ENCODE peak calls at places on chromosomes 11 and 22, in five cellular contexts. R, M, T, D and U are unnamed samples. For H3K27me3, the result is how much of the 10 kb centered on the place peaks cover.

GRCh38 chr11:105897161-105897560 is 124.9 kb downstream of the MSANTD4 start:
- DNase-seq in T (no peak), R (no peak), D (no peak), M (no peak), U (no peak)

GRCh38 chr11:94046796-94047195 is 25.6 kb downstream of the HEPHL1 start:
- DNase-seq in R (no peak), D (no peak), T (peak), M (no peak), U (no peak)

GRCh38 chr22:48824673-48825651 is 1002.7 kb downstream of the BRD1 start:
- DNase-seq in M (no peak), R (no peak), D (no peak), T (no peak), U (no peak)

GRCh38 chr22:32389685-32390084 is 22.4 kb downstream of the RTCB start:
- DNase-seq in M (peak), D (no peak), R (no peak), T (no peak), U (no peak)

GRCh38 chr22:44023404-44024287 is 456 bp upstream of the PARVB start:
- DNase-seq in D (peak), R (peak), M (peak), T (no peak), U (no peak)

GRCh38 chr11:1335811-1336761 is 26.7 kb upstream of the TOLLIP start:
- DNase-seq in M (peak), T (peak), R (peak), D (peak), U (no peak)

GRCh38 chr11:18001191-18001590 is 11.7 kb downstream of the SERGEF start:
- DNase-seq in M (no peak), R (no peak), D (no peak), T (no peak), U (no peak)

GRCh38 chr22:20179455-20180244 is 28.8 kb upstream of the CCDC188 start:
- DNase-seq in T (no peak), R (no peak), D (no peak), M (no peak), U (no peak)

GRCh38 chr11:109401532-109401931 is 20.5 kb upstream of the C11orf87 start:
- DNase-seq in R (no peak), T (peak), D (no peak), M (no peak), U (no peak)

GRCh38 chr11:19680824-19681368 is 31.7 kb upstream of the NAV2 start:
- DNase-seq in R (no peak), D (no peak), M (no peak), T (no peak), U (no peak)

GRCh38 chr11:2300290-2300935 is 1.3 kb downstream of the C11orf21 start:
- DNase-seq in D (peak), R (no peak), T (no peak), M (no peak), U (peak)

GRCh38 chr11:27319065-27319464 is 44.0 kb downstream of the CCDC34 start:
- DNase-seq in R (no peak), T (peak), M (no peak), D (no peak), U (no peak)

GRCh38 chr11:106466441-106467190 is 389.2 kb downstream of the AASDHPPT start:
- DNase-seq in T (peak), D (no peak), R (no peak), M (no peak), U (no peak)

GRCh38 chr11:86244063-86244521 is 461 bp upstream of the EED start:
- DNase-seq in D (peak), R (peak), M (peak), T (peak), U (peak)

GRCh38 chr11:124761301-124762021 is 629 bp downstream of the ESAM start:
- DNase-seq in R (peak), T (no peak), D (no peak), M (no peak), U (no peak)

GRCh38 chr11:68845351-68846002 is 3.8 kb upstream of the CPT1A start:
- DNase-seq in T (no peak), M (no peak), R (peak), D (no peak), U (no peak)
- H3K27me3 ChIP-seq in T (under half), M (under half), R (under half), D (under half), U (under half)

DNA sequence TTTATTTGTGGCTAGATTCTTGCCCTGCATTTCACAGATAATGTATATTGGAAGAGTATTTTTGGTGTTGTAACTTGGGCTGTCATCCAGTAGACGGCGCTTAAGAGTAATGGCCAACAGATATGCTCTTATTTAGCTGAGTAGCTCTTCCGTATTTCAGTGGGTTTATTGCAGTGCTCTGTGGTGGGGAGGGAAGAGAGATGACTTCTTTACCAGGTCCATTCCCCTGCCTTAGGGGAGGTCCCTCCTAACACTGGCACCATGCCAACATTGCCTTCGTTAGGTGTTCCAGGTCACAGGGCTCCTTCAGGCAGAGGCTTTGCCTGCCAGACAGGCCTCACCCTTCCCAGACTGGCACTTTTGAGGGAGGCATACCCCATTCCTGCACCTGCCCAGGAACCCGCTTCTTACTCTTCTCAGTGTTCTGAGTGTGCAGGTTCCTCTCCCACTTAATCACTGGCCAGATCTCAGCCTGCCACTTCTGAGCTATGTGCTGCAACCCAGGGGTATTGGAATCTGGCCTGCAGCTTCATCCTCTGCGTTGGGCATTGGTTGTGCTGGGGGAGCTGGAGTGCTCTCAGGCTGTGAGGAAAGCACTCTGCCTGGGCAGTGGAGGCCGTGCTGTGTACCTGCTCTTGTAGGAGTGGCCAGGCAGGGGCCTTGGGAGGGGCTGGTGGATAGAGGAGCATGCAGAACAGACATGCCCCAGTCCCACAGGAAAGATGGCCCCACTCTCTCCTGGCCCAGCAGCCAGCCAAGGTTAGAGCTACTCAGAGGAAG is 29.4 kb upstream of the SLN start:
- DNase-seq in D (no peak), M (peak), R (no peak), T (peak), U (no peak)
- TF ChIP-seq CTCF in D (peak), M (peak), R (peak), T (peak), U (no peak)

GRCh38 chr22:26287382-26288228 is 118.3 kb downstream of the SEZ6L start:
- DNase-seq in T (no peak), M (no peak), R (no peak), D (no peak), U (no peak)

GRCh38 chr22:26289486-26290250 is 120.4 kb downstream of the SEZ6L start:
- DNase-seq in T (no peak), R (no peak), D (no peak), M (no peak), U (no peak)

GRCh38 chr22:26283330-26283729 is 114.1 kb downstream of the SEZ6L start:
- DNase-seq in T (no peak), R (no peak), M (no peak), D (no peak), U (no peak)

GRCh38 chr22:26285632-26286031 is 116.4 kb downstream of the SEZ6L start:
- DNase-seq in M (no peak), R (no peak), T (no peak), D (no peak), U (no peak)

DNA sequence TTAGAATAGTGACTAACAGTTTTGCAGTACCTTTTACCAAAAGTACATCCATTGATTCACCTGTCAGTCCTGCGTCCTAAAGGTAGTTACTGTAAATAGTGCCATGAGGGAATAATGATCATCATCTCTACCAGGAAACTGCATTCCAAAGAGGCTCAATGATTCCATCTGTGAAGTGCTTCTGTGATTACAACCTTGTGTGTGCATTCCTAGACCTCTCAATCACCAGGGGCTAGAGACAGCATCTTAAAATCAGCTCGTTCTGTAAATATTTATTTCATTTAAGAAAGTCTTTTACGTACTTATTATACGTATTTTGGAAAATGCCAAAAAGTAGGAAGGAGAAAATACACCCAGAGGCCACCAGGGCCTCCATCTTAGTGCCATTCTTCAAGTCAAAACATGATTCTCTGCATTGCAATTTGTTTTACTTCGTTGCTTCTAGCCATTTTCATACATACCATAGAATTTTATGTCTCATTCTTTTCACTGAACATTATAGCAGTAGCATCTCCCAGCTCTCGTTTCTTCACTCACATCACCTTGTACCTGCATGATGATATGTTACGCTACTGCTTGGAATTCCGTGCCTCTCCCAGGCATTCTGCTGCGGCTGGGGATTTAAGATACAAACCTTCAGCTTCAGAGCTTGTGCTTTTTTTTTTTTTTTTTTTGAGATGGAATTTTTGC is 117.0 kb downstream of the SEZ6L start:
- DNase-seq in M (no peak), T (no peak), D (no peak), R (no peak), U (no peak)
- H3K27me3 ChIP-seq in M (under half), T (under half), D (under half), R (under half), U (under half)

DNA sequence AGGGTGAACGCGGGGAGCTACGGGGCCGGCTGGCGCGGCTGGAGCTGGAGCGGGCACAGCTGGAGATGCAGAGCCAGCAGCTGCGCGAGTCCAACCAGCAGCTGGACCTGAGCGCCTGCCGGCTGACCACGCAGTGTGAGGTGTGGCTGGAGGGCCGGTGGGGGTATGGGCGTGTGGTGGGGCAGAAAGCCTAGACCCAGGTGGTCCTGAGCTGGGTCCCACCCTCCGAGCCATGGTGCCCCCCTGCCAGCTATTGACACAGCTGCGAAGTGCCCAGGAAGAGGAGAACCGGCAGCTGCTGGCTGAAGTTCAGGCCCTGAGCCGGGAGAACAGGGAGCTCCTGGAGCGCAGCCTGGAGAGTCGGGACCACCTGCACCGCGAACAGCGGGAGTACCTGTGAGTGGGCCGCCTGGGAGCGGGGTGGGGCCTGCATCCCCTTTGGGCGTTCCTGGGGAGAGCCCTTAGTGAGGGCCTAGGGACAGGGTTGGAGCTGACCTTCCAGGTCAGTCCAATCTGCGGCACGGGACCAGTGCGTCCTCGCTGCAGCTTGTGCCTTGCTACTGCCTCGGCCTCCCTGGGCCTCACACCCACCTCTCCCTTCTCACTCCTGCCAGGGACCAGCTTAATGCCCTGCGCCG is 5.7 kb upstream of the RPS6KA4 start:
- DNase-seq in D (no peak), R (no peak), M (peak), T (no peak), U (no peak)
- TF ChIP-seq CTCF in D (no peak), R (no peak), M (no peak), T (no peak), U (no peak)

GRCh38 chr11:284081-285020 is 4.6 kb upstream of the PGGHG start:
- DNase-seq in M (no peak), D (no peak), T (no peak), R (no peak), U (peak)
- H3K27me3 ChIP-seq in M (under half), D (under half), T (under half), R (under half), U (under half)